ENCODE peak calls at places on chromosomes 1 and 21, in five cellular contexts. One of them, this sample, is unnamed.

GRCh38 chr1:935751-936231 is 12.1 kb downstream of the SAMD11 start:
- DNase-seq in CD4-positive, alpha-beta T cell: no peak
- DNase-seq in NCI-H187: peak; percentile 51
- DNase-seq in OCI-LY7: no peak
- DNase-seq in CD8-positive, alpha-beta memory T cell: no peak
- DNase-seq in this sample: no peak

GRCh38 chr1:79090985-79091384 is 84.5 kb upstream of the ADGRL4 start:
- DNase-seq in CD4-positive, alpha-beta T cell: no peak
- DNase-seq in NCI-H187: no peak
- DNase-seq in OCI-LY7: no peak
- DNase-seq in CD8-positive, alpha-beta memory T cell: no peak
- DNase-seq in this sample: no peak

GRCh38 chr1:227747382-227747781 is 12.1 kb downstream of the SNAP47 start:
- DNase-seq in CD4-positive, alpha-beta T cell: no peak
- DNase-seq in NCI-H187: no peak
- DNase-seq in OCI-LY7: no peak
- DNase-seq in CD8-positive, alpha-beta memory T cell: no peak
- DNase-seq in this sample: no peak

GRCh38 chr1:89908993-89909436 is 85.9 kb upstream of the ZNF326 start:
- DNase-seq in CD4-positive, alpha-beta T cell: no peak
- DNase-seq in NCI-H187: no peak
- DNase-seq in OCI-LY7: no peak
- DNase-seq in CD8-positive, alpha-beta memory T cell: no peak
- DNase-seq in this sample: no peak

GRCh38 chr1:182917386-182917785 is 35.6 kb downstream of the SHCBP1L start:
- DNase-seq in CD4-positive, alpha-beta T cell: no peak
- DNase-seq in NCI-H187: no peak
- DNase-seq in OCI-LY7: peak; percentile 64
- DNase-seq in CD8-positive, alpha-beta memory T cell: no peak
- DNase-seq in this sample: no peak

GRCh38 chr1:206538086-206538781 is 30.9 kb downstream of the RASSF5 start:
- DNase-seq in CD4-positive, alpha-beta T cell: no peak
- DNase-seq in NCI-H187: no peak
- DNase-seq in OCI-LY7: no peak
- DNase-seq in CD8-positive, alpha-beta memory T cell: no peak
- DNase-seq in this sample: no peak

GRCh38 chr1:71843023-71843422 is 439.3 kb downstream of the NEGR1 start:
- DNase-seq in CD4-positive, alpha-beta T cell: no peak
- DNase-seq in NCI-H187: no peak
- DNase-seq in OCI-LY7: no peak
- DNase-seq in CD8-positive, alpha-beta memory T cell: no peak
- DNase-seq in this sample: no peak

GRCh38 chr21:33380483-33380998 is 22.7 kb upstream of the IFNGR2 start:
- DNase-seq in CD4-positive, alpha-beta T cell: peak; percentile 76
- DNase-seq in NCI-H187: no peak
- DNase-seq in OCI-LY7: peak; percentile 71
- DNase-seq in CD8-positive, alpha-beta memory T cell: peak; percentile 73
- DNase-seq in this sample: peak; percentile 97

GRCh38 chr1:51666463-51666862 is 49.6 kb downstream of the OSBPL9 start:
- DNase-seq in CD4-positive, alpha-beta T cell: no peak
- DNase-seq in NCI-H187: no peak
- DNase-seq in OCI-LY7: no peak
- DNase-seq in CD8-positive, alpha-beta memory T cell: no peak
- DNase-seq in this sample: no peak

GRCh38 chr1:203327684-203328457 is 22.6 kb downstream of the BTG2 start:
- DNase-seq in CD4-positive, alpha-beta T cell: peak; percentile 89
- DNase-seq in NCI-H187: peak; percentile 98
- DNase-seq in OCI-LY7: no peak
- DNase-seq in CD8-positive, alpha-beta memory T cell: peak; percentile 64
- DNase-seq in this sample: no peak

GRCh38 chr1:184260382-184260781 is 126.4 kb upstream of the C1orf21 start:
- DNase-seq in CD4-positive, alpha-beta T cell: no peak
- DNase-seq in NCI-H187: no peak
- DNase-seq in OCI-LY7: no peak
- DNase-seq in CD8-positive, alpha-beta memory T cell: no peak
- DNase-seq in this sample: no peak

GRCh38 chr1:19460535-19461351 is 24.6 kb downstream of the CAPZB start:
- DNase-seq in CD4-positive, alpha-beta T cell: no peak
- DNase-seq in NCI-H187: no peak
- DNase-seq in OCI-LY7: no peak
- DNase-seq in CD8-positive, alpha-beta memory T cell: no peak
- DNase-seq in this sample: no peak

This sample was measured in GM12865.